ENCODE peak calls at places on chromosomes 4 and X, in seven cellular contexts. W is H1, M is GM12878, Z is A549, Y is IMR-90, F is HepG2, B is K562. T is an unnamed sample.

GRCh38 chr4:13612569-13612968 is 15.0 kb downstream of the BOD1L1 start:
- DNase-seq in W (no peak), M (no peak), Z (no peak), Y (no peak), F (no peak), B (no peak), T (no peak)

GRCh38 chr4:169618286-169618685 is 2.1 kb upstream of the CLCN3 start:
- DNase-seq in W (no peak), M (no peak), Z (no peak), Y (peak; percentile 41), F (no peak), B (no peak), T (no peak)

GRCh38 chr4:141350122-141350904 is 129.6 kb downstream of the ZNF330 start:
- DNase-seq in W (no peak), M (no peak), Z (peak; percentile 92), Y (peak; percentile 88), F (no peak), B (no peak), T (no peak)

GRCh38 chr4:184762100-184762499 is 28.2 kb upstream of the CENPU start:
- DNase-seq in W (no peak), M (peak; percentile 50), Z (no peak), Y (no peak), F (no peak), B (no peak), T (no peak)

GRCh38 chr4:6762244-6762615 is 20.3 kb upstream of the KIAA0232 start:
- DNase-seq in W (no peak), M (no peak), Z (no peak), Y (no peak), F (no peak), B (no peak), T (no peak)

GRCh38 chr4:93319011-93319410 is 509.5 kb upstream of the ATOH1 start:
- DNase-seq in W (no peak), M (no peak), Z (no peak), Y (no peak), F (no peak), B (no peak), T (no peak)

GRCh38 chr4:162498168-162498567 is 334.4 kb upstream of the FSTL5 start:
- DNase-seq in W (no peak), M (no peak), Z (no peak), Y (no peak), F (no peak), B (no peak), T (no peak)

GRCh38 chr4:31185014-31185585 is 464.9 kb downstream of the PCDH7 start:
- DNase-seq in W (no peak), M (no peak), Z (no peak), Y (no peak), F (no peak), B (no peak), T (no peak)

GRCh38 chr4:6561173-6561516 is 13.8 kb upstream of the MAN2B2 start:
- DNase-seq in W (no peak), M (no peak), Z (no peak), Y (no peak), F (no peak), B (no peak), T (no peak)

GRCh38 chr4:85762204-85762884 is 287.4 kb downstream of the ARHGAP24 start:
- DNase-seq in W (no peak), M (no peak), Z (no peak), Y (peak; percentile 93), F (no peak), B (no peak), T (no peak)

GRCh38 chrX:70454441-70455365 is 10.1 kb downstream of the DLG3 start:
- DNase-seq in W (peak; percentile 86), M (no peak), Z (peak; percentile 50), Y (peak; percentile 53), F (peak; percentile 84), B (peak; percentile 89), T (peak; percentile 82)

GRCh38 chrX:34849371-34849770 is 93.2 kb upstream of the FAM47B start:
- DNase-seq in W (no peak), M (no peak), Z (no peak), Y (peak; percentile 74), F (no peak), B (no peak), T (no peak)

GRCh38 chr4:11182586-11183357 is 245.9 kb downstream of the HS3ST1 start:
- DNase-seq in W (no peak), M (no peak), Z (no peak), Y (peak; percentile 20), F (no peak), B (no peak), T (no peak)

GRCh38 chr4:130675262-130675661 is 1579.3 kb downstream of the C4orf33 start:
- DNase-seq in W (no peak), M (no peak), Z (no peak), Y (no peak), F (no peak), B (no peak), T (no peak)

GRCh38 chrX:154733072-154733425 is 17.8 kb downstream of the GAB3 start:
- DNase-seq in W (no peak), M (no peak), Z (peak; percentile 26), Y (no peak), F (no peak), B (no peak), T (no peak)

GRCh38 chr4:3792813-3793212 is 26.6 kb downstream of the ADRA2C start:
- DNase-seq in W (peak; percentile 93), M (no peak), Z (peak; percentile 25), Y (no peak), F (no peak), B (peak; percentile 23), T (no peak)

GRCh38 chr4:143514432-143514831 is 930 bp downstream of the SMARCA5 start:
- DNase-seq in W (peak; percentile 50), M (no peak), Z (peak; percentile 12), Y (peak; percentile 48), F (peak; percentile 15), B (peak; percentile 65), T (no peak)

GRCh38 chr4:31362756-31363155 is 642.6 kb downstream of the PCDH7 start:
- DNase-seq in W (no peak), M (no peak), Z (no peak), Y (no peak), F (no peak), B (no peak), T (no peak)

GRCh38 chr4:144647095-144647959 is 1.4 kb downstream of the HHIP start:
- DNase-seq in W (peak; percentile 54), M (no peak), Z (no peak), Y (peak; percentile 51), F (no peak), B (peak; percentile 40), T (no peak)

GRCh38 chr4:8540991-8541390 is 39.2 kb upstream of the GPR78 start:
- DNase-seq in W (no peak), M (no peak), Z (no peak), Y (no peak), F (no peak), B (no peak), T (no peak)

GRCh38 chrX:129737921-129738320 is 858 bp upstream of the XPNPEP2 start:
- DNase-seq in W (no peak), M (no peak), Z (no peak), Y (peak; percentile 65), F (no peak), B (no peak), T (no peak)

GRCh38 chrX:21975827-21976226 is 35.3 kb downstream of the SMS start:
- DNase-seq in W (no peak), M (no peak), Z (peak; percentile 43), Y (peak; percentile 89), F (no peak), B (no peak), T (no peak)
- TF ChIP-seq CEBPB in W (no peak), M (no peak), Z (no peak), Y (no peak), F (no peak), B (no peak), T (no peak)

GRCh38 chr4:154623995-154624394 is 11.5 kb upstream of the FGG start:
- DNase-seq in W (no peak), M (no peak), Z (no peak), Y (no peak), F (no peak), B (no peak), T (no peak)

GRCh38 chr4:154630307-154630706 is 17.9 kb upstream of the FGG start:
- DNase-seq in W (no peak), M (no peak), Z (no peak), Y (no peak), F (no peak), B (no peak), T (no peak)

GRCh38 chr4:154622598-154622997 is 10.1 kb upstream of the FGG start:
- DNase-seq in W (no peak), M (no peak), Z (peak; percentile 63), Y (peak; percentile 48), F (peak; percentile 66), B (peak; percentile 56), T (peak; percentile 49)

GRCh38 chr4:154626793-154627484 is 14.5 kb upstream of the FGG start:
- DNase-seq in W (peak; percentile 80), M (no peak), Z (peak; percentile 58), Y (peak; percentile 6), F (peak; percentile 49), B (peak; percentile 77), T (peak; percentile 63)
- H3K4me3 ChIP-seq in W (peak overlapping the region; percentile 49), M (no peak overlapping the region), Z (peak overlapping the region; percentile 31), Y (no peak overlapping the region), F (peak overlapping the region; percentile 34), B (no peak overlapping the region), T (peak overlapping the region; percentile 37)

DNA sequence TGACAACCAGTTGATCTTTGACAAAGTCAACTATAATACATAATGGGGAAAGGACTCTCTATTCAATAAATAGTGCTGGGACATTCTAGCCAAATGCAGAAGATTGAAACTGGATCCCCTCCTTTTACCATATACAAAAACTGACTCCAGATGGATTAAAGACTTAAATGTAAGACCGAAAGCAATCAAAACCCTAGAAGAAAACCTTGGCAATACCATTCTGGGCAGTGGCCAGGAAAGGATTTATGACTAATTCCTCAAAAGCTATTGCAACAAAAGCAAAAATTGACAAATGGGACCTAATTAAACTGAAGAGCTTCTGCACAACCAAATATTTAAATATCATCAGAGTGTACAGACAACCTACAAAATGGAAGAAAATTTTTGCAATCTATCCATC is 185.1 kb downstream of the NPNT start:
- DNase-seq in W (no peak), M (no peak), Z (no peak), Y (peak; percentile 7), F (no peak), B (no peak), T (no peak)
- TF ChIP-seq CEBPB in W (no peak), M (no peak), Z (no peak), Y (no peak), F (no peak), B (no peak), T (no peak)

DNA sequence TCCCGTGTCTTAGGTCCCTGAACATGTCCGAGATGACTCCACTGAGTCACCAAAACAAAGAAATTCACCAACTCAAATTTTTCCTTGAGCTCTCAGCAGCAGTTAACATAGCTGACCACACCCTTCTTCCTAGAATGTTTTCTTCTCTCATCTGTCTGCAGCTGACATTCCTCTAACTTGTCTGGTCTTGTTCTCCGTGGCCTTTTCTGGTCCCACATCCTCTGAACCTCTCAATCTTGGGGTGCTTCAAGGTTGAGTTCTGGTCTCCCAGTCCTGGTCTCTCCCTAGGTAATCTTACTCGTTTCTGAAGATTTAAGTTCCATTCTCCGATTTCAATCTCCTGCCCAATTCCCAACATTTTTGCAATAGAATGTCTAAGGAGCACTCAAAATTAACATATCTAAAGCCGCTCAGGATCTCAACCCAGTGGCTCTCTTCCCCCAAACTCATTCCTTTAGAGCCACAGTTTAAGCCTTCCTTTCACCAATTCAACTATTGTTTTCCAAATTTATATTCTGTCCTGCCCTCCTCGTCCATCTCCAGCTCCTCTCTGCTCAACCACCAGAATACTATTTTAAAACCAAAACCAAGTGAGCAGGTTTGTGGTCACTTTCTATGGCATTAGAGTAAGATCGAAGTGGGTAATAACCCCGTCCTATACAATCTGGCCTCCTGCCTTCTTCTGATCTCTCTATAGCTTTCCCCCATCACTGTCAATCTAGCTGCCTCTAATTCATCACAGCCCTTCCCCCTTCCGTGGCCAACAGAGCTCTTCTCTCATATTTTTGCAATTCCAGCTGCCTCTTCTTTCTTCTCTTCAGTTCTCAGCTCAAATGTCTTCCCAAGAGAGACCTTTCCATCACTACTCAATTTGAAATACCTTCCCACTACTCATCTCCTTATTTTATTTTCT is 1.2 kb downstream of the TRIML2 start:
- DNase-seq in W (peak; percentile 56), M (no peak), Z (peak; percentile 71), Y (peak; percentile 49), F (no peak), B (no peak), T (peak; percentile 51)
- H3K4me3 ChIP-seq in W (peak overlapping the region; percentile 31), M (no peak overlapping the region), Z (peak overlapping the region; percentile 52), Y (no peak overlapping the region), F (no peak overlapping the region), B (no peak overlapping the region), T (peak overlapping the region; percentile 38)